ENCODE peak calls at places on chromosomes 7 and 10, in nine cellular contexts. X is prostate gland, B is GM12891, U is GM12878, Y is H1, H is stomach, N is breast epithelium, C is Panc1, I is suprapubic skin. R is an unnamed sample.

GRCh38 chr7:142807855-142808460 is 37.2 kb downstream of the PRSS2 start:
- DNase-seq in I (no peak), B (no peak), H (no peak), X (no peak), C (peak; percentile 57), N (no peak), Y (no peak), U (peak; percentile 73), R (no peak)

GRCh38 chr7:94620703-94621118 is 35.2 kb downstream of the SGCE start:
- DNase-seq in C (peak; percentile 94), Y (peak; percentile 3), H (peak; percentile 57), B (no peak), I (peak; percentile 75), U (peak; percentile 89), N (peak; percentile 54), X (peak; percentile 46), R (peak; percentile 83)

GRCh38 chr7:92621641-92622429 is 31.6 kb upstream of the FAM133B start:
- DNase-seq in H (no peak), B (no peak), X (no peak), I (no peak), U (peak; percentile 38), C (no peak), Y (no peak), N (no peak), R (no peak)

GRCh38 chr7:27423290-27423689 is 180.7 kb downstream of the EVX1 start:
- DNase-seq in B (no peak), N (peak; percentile 63), Y (no peak), C (no peak), I (no peak), H (peak; percentile 57), U (no peak), X (peak; percentile 85), R (no peak)

GRCh38 chr7:133789951-133790350 is 337.2 kb upstream of the LRGUK start:
- DNase-seq in B (no peak), U (no peak), X (no peak), H (no peak), Y (no peak), C (no peak), N (no peak), I (no peak), R (no peak)

GRCh38 chr10:36671607-36672006 is 453.8 kb upstream of the ANKRD30A start:
- DNase-seq in U (no peak), C (no peak), N (no peak), X (no peak), Y (no peak), B (no peak), H (no peak), I (no peak), R (no peak)

GRCh38 chr10:34299105-34299611 is 515.9 kb downstream of the PARD3 start:
- DNase-seq in X (no peak), U (no peak), Y (no peak), C (no peak), I (no peak), N (no peak), B (no peak), H (no peak), R (no peak)

GRCh38 chr10:124521429-124521871 is 59.8 kb downstream of the LHPP start:
- DNase-seq in Y (no peak), U (no peak), I (no peak), C (no peak), B (no peak), H (no peak), X (no peak), N (no peak), R (no peak)

GRCh38 chr7:123289200-123289599 is 89.4 kb upstream of the SLC13A1 start:
- DNase-seq in B (no peak), H (no peak), Y (no peak), C (no peak), X (no peak), I (no peak), U (no peak), N (no peak), R (no peak)

GRCh38 chr7:93601363-93601762 is 26.8 kb upstream of the CALCR start:
- DNase-seq in C (no peak), N (no peak), B (no peak), Y (no peak), H (no peak), U (no peak), I (no peak), X (no peak), R (no peak)

GRCh38 chr10:11685787-11686218 is 56.4 kb upstream of the ECHDC3 start:
- DNase-seq in Y (no peak), C (no peak), B (peak; percentile 42), X (peak; percentile 46), U (peak; percentile 81), N (peak; percentile 69), H (peak; percentile 86), I (peak; percentile 83), R (peak; percentile 78)

GRCh38 chr7:55369427-55369826 is 4.3 kb downstream of the LANCL2 start:
- DNase-seq in Y (no peak), I (no peak), C (no peak), U (no peak), H (no peak), B (no peak), X (no peak), N (no peak), R (no peak)

GRCh38 chr10:47406870-47407648 is 23.0 kb upstream of the ZNF488 start:
- DNase-seq in C (peak; percentile 81), B (no peak), I (no peak), N (no peak), H (peak; percentile 57), Y (peak; percentile 33), U (no peak), X (no peak), R (peak; percentile 96)

GRCh38 chr10:10996966-10997620 is 20.6 kb upstream of the CELF2 start:
- DNase-seq in X (no peak), I (no peak), B (no peak), Y (no peak), C (no peak), U (no peak), H (no peak), N (no peak), R (no peak)

GRCh38 chr10:191703-192518 is 56.7 kb downstream of the ZMYND11 start:
- DNase-seq in B (no peak), I (no peak), U (no peak), X (no peak), C (no peak), N (no peak), Y (no peak), H (no peak), R (no peak)

GRCh38 chr7:99030951-99031350 is 113.0 kb downstream of the SMURF1 start:
- DNase-seq in Y (no peak), N (no peak), C (no peak), U (no peak), H (no peak), X (no peak), I (no peak), B (no peak), R (no peak)

GRCh38 chr10:72121389-72121788 is 33.0 kb upstream of the SPOCK2 start:
- DNase-seq in X (no peak), B (no peak), C (no peak), I (no peak), H (no peak), N (no peak), U (no peak), Y (no peak), R (no peak)

GRCh38 chr10:48481385-48481784 is 123.5 kb downstream of the ARHGAP22 start:
- DNase-seq in X (no peak), I (no peak), Y (no peak), U (no peak), B (no peak), H (peak; percentile 1), C (no peak), N (no peak), R (no peak)

GRCh38 chr7:93902777-93903423 is 3.5 kb upstream of the GNGT1 start:
- DNase-seq in C (no peak), X (no peak), N (no peak), B (no peak), I (no peak), Y (no peak), H (no peak), U (no peak), R (peak; percentile 32)

GRCh38 chr7:153408360-153409335 is 643.5 kb upstream of the DPP6 start:
- DNase-seq in B (no peak), C (no peak), U (no peak), I (no peak), X (no peak), H (no peak), N (no peak), Y (no peak), R (no peak)

GRCh38 chr7:144594580-144594979 is 191.1 kb upstream of the NOBOX start:
- DNase-seq in U (no peak), I (no peak), X (no peak), H (no peak), C (no peak), Y (no peak), B (no peak), N (no peak), R (no peak)

GRCh38 chr7:68691261-68692216 is 906.7 kb upstream of the AUTS2 start:
- DNase-seq in C (no peak), X (no peak), H (no peak), U (no peak), B (no peak), I (no peak), N (no peak), Y (no peak), R (no peak)

GRCh38 chr7:80949449-80949848 is 30.6 kb upstream of the SEMA3C start:
- DNase-seq in X (no peak), B (no peak), N (no peak), U (no peak), I (no peak), H (no peak), C (no peak), Y (no peak), R (no peak)
- TF ChIP-seq POLR2AphosphoS5 in X (no peak), B (no peak), N (no peak), U (no peak), I (no peak), H (no peak), C (no peak), Y (no peak), R (no peak)

GRCh38 chr7:1403844-1404404 is 55.3 kb downstream of the MICALL2 start:
- DNase-seq in B (no peak), U (no peak), X (no peak), C (no peak), Y (no peak), H (no peak), N (no peak), I (no peak), R (no peak)
- TF ChIP-seq POLR2AphosphoS5 in B (no peak), U (no peak), X (no peak), C (no peak), Y (no peak), H (no peak), N (no peak), I (no peak), R (no peak)

GRCh38 chr7:120931243-120931642 is 19.3 kb upstream of the ING3 start:
- DNase-seq in Y (no peak), B (no peak), N (no peak), C (no peak), H (no peak), U (no peak), X (no peak), I (no peak), R (no peak)
- TF ChIP-seq POLR2AphosphoS5 in Y (no peak), B (no peak), N (no peak), C (no peak), H (no peak), U (no peak), X (no peak), I (no peak), R (no peak)

DNA sequence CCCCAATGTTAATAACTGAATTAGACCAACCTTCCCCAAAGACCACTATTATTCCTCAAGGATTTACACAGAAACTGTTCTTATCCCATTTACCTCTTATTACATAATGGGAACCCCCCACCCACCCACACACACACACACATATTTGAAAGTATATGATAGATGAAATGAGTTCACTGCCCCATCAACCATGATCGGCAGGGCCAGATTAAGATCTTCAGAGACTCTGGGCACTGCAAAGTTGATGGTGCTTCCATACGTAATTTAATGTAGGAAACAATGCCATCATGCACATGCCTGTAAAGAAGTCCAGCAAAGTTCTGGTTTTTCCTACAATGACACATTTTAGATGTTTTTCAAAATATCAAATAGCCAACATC is 35.0 kb upstream of the HERPUD2 start:
- DNase-seq in C (no peak), X (no peak), B (no peak), U (no peak), Y (no peak), I (no peak), H (no peak), N (no peak), R (no peak)
- TF ChIP-seq POLR2AphosphoS5 in C (no peak), X (no peak), B (no peak), U (no peak), Y (no peak), I (no peak), H (no peak), N (no peak), R (no peak)

R was measured in HCT116.